ENCODE peak calls at places on chromosome 14, in six cellular contexts. One of them, this sample, is unnamed. For H3K36me3, the result is how much of the 10 kb centered on the place peaks cover.

GRCh38 chr14:50059773-50060629 is 56.4 kb downstream of the VCPKMT start:
- DNase-seq in Panc1: no peak
- DNase-seq in GM12878: no peak
- DNase-seq in HepG2: peak
- DNase-seq in HCT116: no peak
- DNase-seq in SK-N-SH: no peak
- DNase-seq in this sample: no peak

GRCh38 chr14:22319526-22320352 is 269.3 kb downstream of the DAD1 start:
- DNase-seq in Panc1: no peak
- DNase-seq in GM12878: peak
- DNase-seq in HepG2: peak
- DNase-seq in HCT116: peak
- DNase-seq in SK-N-SH: peak
- DNase-seq in this sample: peak

GRCh38 chr14:97848351-97848980 is 1051.3 kb downstream of the VRK1 start:
- DNase-seq in Panc1: no peak
- DNase-seq in GM12878: no peak
- DNase-seq in HepG2: no peak
- DNase-seq in HCT116: no peak
- DNase-seq in SK-N-SH: no peak
- DNase-seq in this sample: peak

GRCh38 chr14:77862154-77862783 is 62.4 kb downstream of the ADCK1 start:
- DNase-seq in Panc1: peak
- DNase-seq in GM12878: peak
- DNase-seq in HepG2: peak
- DNase-seq in HCT116: peak
- DNase-seq in SK-N-SH: peak
- DNase-seq in this sample: peak

GRCh38 chr14:72023128-72024042 is 91.2 kb downstream of the RGS6 start:
- DNase-seq in Panc1: no peak
- DNase-seq in GM12878: peak
- DNase-seq in HepG2: no peak
- DNase-seq in HCT116: peak
- DNase-seq in SK-N-SH: no peak
- DNase-seq in this sample: peak

GRCh38 chr14:33377596-33378390 is 439.1 kb downstream of the NPAS3 start:
- DNase-seq in Panc1: no peak
- DNase-seq in GM12878: peak
- DNase-seq in HepG2: no peak
- DNase-seq in HCT116: no peak
- DNase-seq in SK-N-SH: no peak
- DNase-seq in this sample: no peak

GRCh38 chr14:91229743-91230200 is 14.7 kb downstream of the GPR68 start:
- DNase-seq in Panc1: no peak
- DNase-seq in GM12878: peak
- DNase-seq in HepG2: no peak
- DNase-seq in HCT116: no peak
- DNase-seq in SK-N-SH: no peak
- DNase-seq in this sample: no peak

GRCh38 chr14:50773632-50774541 is 57.1 kb downstream of the NIN start:
- DNase-seq in Panc1: peak
- DNase-seq in GM12878: no peak
- DNase-seq in HepG2: peak
- DNase-seq in HCT116: no peak
- DNase-seq in SK-N-SH: peak
- DNase-seq in this sample: peak

DNA sequence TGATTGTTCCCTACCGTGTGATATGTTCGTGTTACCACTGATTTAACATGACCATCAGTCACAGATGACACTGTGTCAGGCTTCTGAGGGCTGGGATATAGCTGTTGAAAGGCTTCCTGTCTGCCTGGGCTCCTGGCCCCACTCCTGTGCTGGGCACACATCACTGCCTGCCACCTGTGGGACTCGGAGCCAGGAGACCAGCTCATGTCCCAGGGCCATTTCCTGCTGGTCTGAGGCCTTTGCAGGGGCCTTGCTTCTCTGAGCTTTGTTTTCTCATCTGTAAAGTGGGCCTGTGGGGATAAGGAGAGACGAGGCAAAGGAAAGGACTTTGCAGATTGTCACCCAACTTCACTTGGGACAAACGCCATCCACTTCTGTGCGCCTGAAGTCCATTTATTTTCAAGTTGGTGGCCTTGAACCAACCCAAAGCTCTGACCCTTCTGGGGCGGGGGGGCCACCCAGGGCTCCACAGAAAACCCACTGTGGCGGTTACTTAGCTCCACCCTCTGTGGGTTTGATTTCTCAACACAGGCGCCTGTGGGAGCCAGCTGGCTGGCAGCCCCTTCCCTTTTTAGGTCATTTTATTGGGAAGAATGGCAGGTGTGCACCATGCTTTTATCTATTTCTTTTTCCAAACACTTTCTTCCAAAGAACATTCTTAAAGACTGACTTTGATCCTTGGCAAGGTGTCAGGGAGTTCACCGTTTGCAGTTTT is 54.1 kb downstream of the BEGAIN start:
- DNase-seq in Panc1: no peak
- DNase-seq in GM12878: no peak
- DNase-seq in HepG2: no peak
- DNase-seq in HCT116: no peak
- DNase-seq in SK-N-SH: peak
- DNase-seq in this sample: no peak
- TF ChIP-seq REST in Panc1: no peak
- TF ChIP-seq REST in GM12878: no peak
- TF ChIP-seq REST in HepG2: no peak
- TF ChIP-seq REST in HCT116: no peak
- TF ChIP-seq REST in SK-N-SH: no peak
- TF ChIP-seq REST in this sample: no peak

DNA sequence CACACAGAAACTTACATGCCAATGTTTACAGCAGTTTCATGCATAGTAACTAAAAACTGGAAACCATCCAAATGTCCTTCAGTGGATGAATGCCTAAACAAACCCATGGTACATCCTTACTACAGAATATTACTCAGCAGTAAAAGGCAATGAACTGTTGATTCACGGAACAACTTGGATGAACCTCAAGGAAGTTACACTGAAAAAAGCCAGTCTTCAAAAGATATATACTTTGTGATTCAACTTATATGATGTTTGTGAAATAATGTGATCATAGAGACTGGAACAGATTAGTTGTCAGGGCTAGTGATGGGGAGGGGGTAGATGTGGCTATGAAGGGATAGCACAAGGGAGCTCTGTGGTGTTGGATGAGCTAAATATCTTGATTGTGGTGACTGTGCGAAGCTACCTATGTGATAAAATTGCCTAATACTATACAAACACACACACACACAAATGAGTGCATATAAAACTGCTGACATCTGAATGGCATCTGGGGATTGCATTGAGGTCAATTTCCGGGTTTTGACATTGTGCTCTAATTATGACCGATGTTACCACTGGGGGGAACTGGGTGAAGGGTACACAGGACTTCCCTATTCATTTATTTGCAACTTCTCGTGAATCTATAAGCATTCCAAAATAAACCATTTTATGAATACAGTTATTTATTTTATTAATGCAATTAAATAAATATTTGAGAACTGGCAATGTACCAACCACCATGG is 94.3 kb downstream of the RIN3 start:
- DNase-seq in Panc1: no peak
- DNase-seq in GM12878: no peak
- DNase-seq in HepG2: no peak
- DNase-seq in HCT116: no peak
- DNase-seq in SK-N-SH: no peak
- DNase-seq in this sample: no peak
- H3K36me3 ChIP-seq in Panc1: under half
- H3K36me3 ChIP-seq in GM12878: under half
- H3K36me3 ChIP-seq in HepG2: under half
- H3K36me3 ChIP-seq in HCT116: under half
- H3K36me3 ChIP-seq in SK-N-SH: under half
- H3K36me3 ChIP-seq in this sample: under half

GRCh38 chr14:44297437-44297836 is 209.6 kb downstream of the FSCB start:
- DNase-seq in Panc1: no peak
- DNase-seq in GM12878: no peak
- DNase-seq in HepG2: no peak
- DNase-seq in HCT116: no peak
- DNase-seq in SK-N-SH: no peak
- DNase-seq in this sample: no peak

GRCh38 chr14:44287858-44288257 is 219.2 kb downstream of the FSCB start:
- DNase-seq in Panc1: no peak
- DNase-seq in GM12878: no peak
- DNase-seq in HepG2: no peak
- DNase-seq in HCT116: no peak
- DNase-seq in SK-N-SH: no peak
- DNase-seq in this sample: no peak

GRCh38 chr14:44291516-44291915 is 215.6 kb downstream of the FSCB start:
- DNase-seq in Panc1: no peak
- DNase-seq in GM12878: no peak
- DNase-seq in HepG2: no peak
- DNase-seq in HCT116: no peak
- DNase-seq in SK-N-SH: no peak
- DNase-seq in this sample: no peak
- TF ChIP-seq REST in Panc1: no peak
- TF ChIP-seq REST in GM12878: no peak
- TF ChIP-seq REST in HepG2: no peak
- TF ChIP-seq REST in HCT116: no peak
- TF ChIP-seq REST in SK-N-SH: no peak
- TF ChIP-seq REST in this sample: no peak

GRCh38 chr14:64421166-64421565 is 33.0 kb downstream of the MTHFD1 start:
- DNase-seq in Panc1: no peak
- DNase-seq in GM12878: no peak
- DNase-seq in HepG2: no peak
- DNase-seq in HCT116: no peak
- DNase-seq in SK-N-SH: no peak
- DNase-seq in this sample: no peak

GRCh38 chr14:64419003-64419402 is 30.9 kb downstream of the MTHFD1 start:
- DNase-seq in Panc1: no peak
- DNase-seq in GM12878: no peak
- DNase-seq in HepG2: no peak
- DNase-seq in HCT116: no peak
- DNase-seq in SK-N-SH: no peak
- DNase-seq in this sample: no peak

GRCh38 chr14:64416348-64416932 is 28.3 kb downstream of the MTHFD1 start:
- DNase-seq in Panc1: no peak
- DNase-seq in GM12878: no peak
- DNase-seq in HepG2: no peak
- DNase-seq in HCT116: no peak
- DNase-seq in SK-N-SH: no peak
- DNase-seq in this sample: no peak

GRCh38 chr14:64417771-64418125 is 29.6 kb downstream of the MTHFD1 start:
- DNase-seq in Panc1: no peak
- DNase-seq in GM12878: no peak
- DNase-seq in HepG2: no peak
- DNase-seq in HCT116: no peak
- DNase-seq in SK-N-SH: no peak
- DNase-seq in this sample: no peak

DNA sequence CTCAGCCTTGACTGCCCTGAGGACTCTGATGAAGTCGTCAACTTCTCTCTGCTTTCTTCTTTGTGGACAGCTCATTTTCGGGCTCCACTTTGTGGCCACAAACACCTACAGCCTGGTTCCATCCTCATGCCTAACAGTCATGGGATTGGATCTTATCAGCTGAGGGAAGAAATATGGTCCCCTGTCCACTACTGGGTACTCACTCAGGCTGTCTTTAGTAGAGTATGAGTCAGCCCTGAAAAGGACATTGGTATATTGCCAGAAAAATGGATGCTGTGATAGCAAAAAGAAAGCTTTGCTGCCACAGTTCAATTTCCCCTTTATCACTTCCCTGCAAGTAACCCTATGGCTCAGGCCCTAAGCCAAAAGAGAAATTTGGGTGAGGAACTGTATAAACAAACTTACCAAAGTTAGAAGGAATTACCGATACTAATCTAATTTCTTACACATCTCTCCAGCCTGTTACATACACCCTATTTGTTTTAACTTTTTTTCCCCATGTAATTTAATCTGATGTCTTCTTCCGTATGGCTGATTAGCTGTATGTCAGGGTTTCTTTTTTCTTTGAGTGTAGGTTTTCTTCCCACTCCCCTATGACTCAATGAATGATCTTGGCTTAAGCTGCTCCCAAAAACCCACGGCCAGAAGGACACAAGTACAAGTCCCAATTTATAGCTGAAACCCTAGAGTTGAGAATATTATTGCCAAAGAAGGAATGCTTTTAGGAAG is 29.1 kb downstream of the MTHFD1 start:
- DNase-seq in Panc1: no peak
- DNase-seq in GM12878: no peak
- DNase-seq in HepG2: no peak
- DNase-seq in HCT116: no peak
- DNase-seq in SK-N-SH: no peak
- DNase-seq in this sample: no peak
- H3K36me3 ChIP-seq in Panc1: under half
- H3K36me3 ChIP-seq in GM12878: under half
- H3K36me3 ChIP-seq in HepG2: under half
- H3K36me3 ChIP-seq in HCT116: under half
- H3K36me3 ChIP-seq in SK-N-SH: under half
- H3K36me3 ChIP-seq in this sample: half or more

DNA sequence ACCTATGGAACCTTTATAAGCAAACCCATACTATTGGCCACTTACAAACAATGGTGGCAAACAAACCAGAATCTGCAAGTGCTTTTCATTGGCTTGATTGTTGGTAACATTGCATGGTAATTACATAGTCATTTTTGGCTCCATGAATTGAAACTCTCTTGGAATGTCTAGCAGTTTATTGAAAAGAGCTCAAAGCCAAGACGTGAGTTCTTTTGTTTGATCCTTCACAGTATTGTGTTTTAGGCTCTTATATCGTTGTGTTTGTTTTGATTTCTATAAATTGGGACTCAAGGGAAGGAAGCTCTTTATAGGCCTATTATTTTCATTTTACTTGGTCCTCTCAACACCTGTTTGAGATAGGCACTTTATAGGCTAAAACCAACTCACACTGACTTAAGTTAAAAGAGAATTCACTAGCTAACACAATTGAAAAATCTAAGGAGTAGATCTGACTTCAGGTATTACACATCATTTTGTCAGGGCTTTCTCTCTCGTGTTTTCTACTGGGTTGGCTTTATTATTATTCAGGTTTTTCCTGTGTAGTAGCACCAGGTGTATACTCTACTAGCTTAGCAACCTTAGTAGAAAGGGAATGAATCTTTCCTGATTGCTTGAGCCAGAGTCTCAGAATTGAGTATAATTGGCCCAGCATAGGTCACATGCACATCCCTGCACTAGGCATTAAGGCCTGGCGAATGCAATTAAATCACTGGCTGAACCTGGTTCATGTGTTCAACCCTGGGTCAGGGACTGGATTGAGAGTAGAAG is 341.4 kb downstream of the RAD51B start:
- DNase-seq in Panc1: no peak
- DNase-seq in GM12878: no peak
- DNase-seq in HepG2: no peak
- DNase-seq in HCT116: no peak
- DNase-seq in SK-N-SH: no peak
- DNase-seq in this sample: no peak
- TF ChIP-seq REST in Panc1: no peak
- TF ChIP-seq REST in GM12878: no peak
- TF ChIP-seq REST in HepG2: no peak
- TF ChIP-seq REST in HCT116: no peak
- TF ChIP-seq REST in SK-N-SH: no peak
- TF ChIP-seq REST in this sample: no peak